ENCODE peak calls at places on chromosomes 5 and 9, in seven cellular contexts. One of them, this sample, is unnamed.
A peak's percentile ranks its signal among the peaks of the same experiment; 100 is the strongest.

GRCh38 chr9:96062854-96063253 is 187.4 kb downstream of the ERCC6L2 start:
- DNase-seq in GM06990: no peak
- DNase-seq in GM12865: no peak
- DNase-seq in esophagus squamous epithelium: no peak
- DNase-seq in A549: no peak
- DNase-seq in cardiac muscle cell: no peak
- DNase-seq in mammary epithelial cell: no peak
- DNase-seq in this sample: no peak

GRCh38 chr9:27394826-27395201 is 97.9 kb upstream of the EQTN start:
- DNase-seq in GM06990: no peak
- DNase-seq in GM12865: no peak
- DNase-seq in esophagus squamous epithelium: no peak
- DNase-seq in A549: no peak
- DNase-seq in cardiac muscle cell: no peak
- DNase-seq in mammary epithelial cell: peak; percentile 25
- DNase-seq in this sample: no peak

GRCh38 chr9:18759836-18760235 is 273.2 kb downstream of the SAXO1 start:
- DNase-seq in GM06990: no peak
- DNase-seq in GM12865: no peak
- DNase-seq in esophagus squamous epithelium: no peak
- DNase-seq in A549: no peak
- DNase-seq in cardiac muscle cell: no peak
- DNase-seq in mammary epithelial cell: no peak
- DNase-seq in this sample: no peak

GRCh38 chr9:137878146-137878941 is 762 bp downstream of the CACNA1B start:
- DNase-seq in GM06990: peak; percentile 36
- DNase-seq in GM12865: no peak
- DNase-seq in esophagus squamous epithelium: no peak
- DNase-seq in A549: no peak
- DNase-seq in cardiac muscle cell: peak; percentile 85
- DNase-seq in mammary epithelial cell: peak; percentile 14
- DNase-seq in this sample: peak; percentile 71

GRCh38 chr9:117720555-117720954 is 16.4 kb downstream of the TLR4 start:
- DNase-seq in GM06990: no peak
- DNase-seq in GM12865: no peak
- DNase-seq in esophagus squamous epithelium: no peak
- DNase-seq in A549: no peak
- DNase-seq in cardiac muscle cell: no peak
- DNase-seq in mammary epithelial cell: no peak
- DNase-seq in this sample: no peak

GRCh38 chr9:126452036-126452595 is 125.5 kb downstream of the MVB12B start:
- DNase-seq in GM06990: no peak
- DNase-seq in GM12865: no peak
- DNase-seq in esophagus squamous epithelium: no peak
- DNase-seq in A549: no peak
- DNase-seq in cardiac muscle cell: no peak
- DNase-seq in mammary epithelial cell: no peak
- DNase-seq in this sample: no peak

GRCh38 chr9:126667190-126668055 is 53.7 kb downstream of the LMX1B start:
- DNase-seq in GM06990: no peak
- DNase-seq in GM12865: no peak
- DNase-seq in esophagus squamous epithelium: no peak
- DNase-seq in A549: no peak
- DNase-seq in cardiac muscle cell: no peak
- DNase-seq in mammary epithelial cell: no peak
- DNase-seq in this sample: no peak

GRCh38 chr5:133341915-133342710 is 270.2 kb downstream of the FSTL4 start:
- DNase-seq in GM06990: no peak
- DNase-seq in GM12865: no peak
- DNase-seq in esophagus squamous epithelium: no peak
- DNase-seq in A549: no peak
- DNase-seq in cardiac muscle cell: no peak
- DNase-seq in mammary epithelial cell: no peak
- DNase-seq in this sample: no peak

GRCh38 chr9:92660266-92660665 is 9.7 kb downstream of the IPPK start:
- DNase-seq in GM06990: no peak
- DNase-seq in GM12865: no peak
- DNase-seq in esophagus squamous epithelium: no peak
- DNase-seq in A549: no peak
- DNase-seq in cardiac muscle cell: no peak
- DNase-seq in mammary epithelial cell: no peak
- DNase-seq in this sample: no peak

GRCh38 chr5:142970440-142970788 is 200.2 kb downstream of the ARHGAP26 start:
- DNase-seq in GM06990: no peak
- DNase-seq in GM12865: no peak
- DNase-seq in esophagus squamous epithelium: no peak
- DNase-seq in A549: no peak
- DNase-seq in cardiac muscle cell: no peak
- DNase-seq in mammary epithelial cell: no peak
- DNase-seq in this sample: no peak

GRCh38 chr5:133343196-133343595 is 269.1 kb downstream of the FSTL4 start:
- DNase-seq in GM06990: no peak
- DNase-seq in GM12865: no peak
- DNase-seq in esophagus squamous epithelium: no peak
- DNase-seq in A549: no peak
- DNase-seq in cardiac muscle cell: no peak
- DNase-seq in mammary epithelial cell: no peak
- DNase-seq in this sample: no peak

GRCh38 chr5:7348168-7348802 is 47.7 kb upstream of the ADCY2 start:
- DNase-seq in GM06990: no peak
- DNase-seq in GM12865: no peak
- DNase-seq in esophagus squamous epithelium: no peak
- DNase-seq in A549: no peak
- DNase-seq in cardiac muscle cell: peak; percentile 15
- DNase-seq in mammary epithelial cell: no peak
- DNase-seq in this sample: no peak

GRCh38 chr5:40521925-40522324 is 157.8 kb upstream of the PTGER4 start:
- DNase-seq in GM06990: no peak
- DNase-seq in GM12865: no peak
- DNase-seq in esophagus squamous epithelium: no peak
- DNase-seq in A549: no peak
- DNase-seq in cardiac muscle cell: no peak
- DNase-seq in mammary epithelial cell: peak; percentile 42
- DNase-seq in this sample: no peak

GRCh38 chr9:18905033-18905882 is 127.8 kb downstream of the SAXO1 start:
- DNase-seq in GM06990: no peak
- DNase-seq in GM12865: no peak
- DNase-seq in esophagus squamous epithelium: no peak
- DNase-seq in A549: no peak
- DNase-seq in cardiac muscle cell: no peak
- DNase-seq in mammary epithelial cell: no peak
- DNase-seq in this sample: no peak

GRCh38 chr5:132388244-132389050 is 18.9 kb downstream of the SLC22A5 start:
- DNase-seq in GM06990: no peak
- DNase-seq in GM12865: no peak
- DNase-seq in esophagus squamous epithelium: no peak
- DNase-seq in A549: no peak
- DNase-seq in cardiac muscle cell: no peak
- DNase-seq in mammary epithelial cell: no peak
- DNase-seq in this sample: no peak

GRCh38 chr5:78236046-78236445 is 58.5 kb downstream of the AP3B1 start:
- DNase-seq in GM06990: no peak
- DNase-seq in GM12865: no peak
- DNase-seq in esophagus squamous epithelium: no peak
- DNase-seq in A549: no peak
- DNase-seq in cardiac muscle cell: no peak
- DNase-seq in mammary epithelial cell: no peak
- DNase-seq in this sample: no peak

GRCh38 chr9:95645992-95646391 is 129.2 kb upstream of the PTCH1 start:
- DNase-seq in GM06990: no peak
- DNase-seq in GM12865: no peak
- DNase-seq in esophagus squamous epithelium: no peak
- DNase-seq in A549: no peak
- DNase-seq in cardiac muscle cell: no peak
- DNase-seq in mammary epithelial cell: no peak
- DNase-seq in this sample: no peak

GRCh38 chr9:110623462-110624025 is 44.0 kb upstream of the SVEP1 start:
- DNase-seq in GM06990: no peak
- DNase-seq in GM12865: peak; percentile 70
- DNase-seq in esophagus squamous epithelium: no peak
- DNase-seq in A549: peak; percentile 59
- DNase-seq in cardiac muscle cell: peak; percentile 73
- DNase-seq in mammary epithelial cell: peak; percentile 45
- DNase-seq in this sample: peak; percentile 27

GRCh38 chr5:66606713-66607112 is 10.5 kb downstream of the MAST4 start:
- DNase-seq in GM06990: no peak
- DNase-seq in GM12865: no peak
- DNase-seq in esophagus squamous epithelium: no peak
- DNase-seq in A549: no peak
- DNase-seq in cardiac muscle cell: no peak
- DNase-seq in mammary epithelial cell: no peak
- DNase-seq in this sample: no peak

GRCh38 chr5:122327110-122327509 is 15.1 kb downstream of the SNCAIP start:
- DNase-seq in GM06990: no peak
- DNase-seq in GM12865: no peak
- DNase-seq in esophagus squamous epithelium: no peak
- DNase-seq in A549: no peak
- DNase-seq in cardiac muscle cell: no peak
- DNase-seq in mammary epithelial cell: no peak
- DNase-seq in this sample: no peak

GRCh38 chr5:132419517-132420468 is 50.3 kb downstream of the SLC22A5 start:
- DNase-seq in GM06990: peak; percentile 81
- DNase-seq in GM12865: peak; percentile 87
- DNase-seq in esophagus squamous epithelium: no peak
- DNase-seq in A549: peak; percentile 84
- DNase-seq in cardiac muscle cell: peak; percentile 81
- DNase-seq in mammary epithelial cell: peak; percentile 48
- DNase-seq in this sample: peak; percentile 60

DNA sequence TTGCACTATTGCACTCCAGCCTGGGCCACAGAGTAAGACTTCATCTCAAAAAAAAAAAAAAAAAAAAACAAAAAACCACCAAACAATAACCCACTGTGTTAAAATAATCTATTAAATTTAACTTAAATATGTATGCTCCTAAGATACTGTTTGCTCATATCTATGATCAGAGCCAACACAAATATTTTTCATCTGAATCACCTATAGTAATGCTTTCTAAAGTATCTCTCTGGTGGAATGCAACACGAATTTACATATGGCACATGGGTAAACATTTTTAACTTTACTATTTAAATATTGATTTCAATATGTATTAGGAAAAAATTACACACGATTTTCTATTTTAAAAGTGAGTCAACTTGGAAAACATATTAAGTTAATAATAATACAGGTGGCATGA is 196.4 kb downstream of the RFX3 start:
- DNase-seq in GM06990: no peak
- DNase-seq in GM12865: no peak
- DNase-seq in esophagus squamous epithelium: no peak
- DNase-seq in A549: no peak
- DNase-seq in cardiac muscle cell: no peak
- DNase-seq in mammary epithelial cell: peak; percentile 14
- DNase-seq in this sample: no peak
- TF ChIP-seq CTCF in GM06990: no peak
- TF ChIP-seq CTCF in GM12865: no peak
- TF ChIP-seq CTCF in esophagus squamous epithelium: no peak
- TF ChIP-seq CTCF in A549: no peak
- TF ChIP-seq CTCF in cardiac muscle cell: no peak
- TF ChIP-seq CTCF in mammary epithelial cell: no peak
- TF ChIP-seq CTCF in this sample: no peak

GRCh38 chr5:129048509-129048908 is 46.0 kb upstream of the ISOC1 start:
- DNase-seq in GM06990: no peak
- DNase-seq in GM12865: no peak
- DNase-seq in esophagus squamous epithelium: no peak
- DNase-seq in A549: no peak
- DNase-seq in cardiac muscle cell: no peak
- DNase-seq in mammary epithelial cell: no peak
- DNase-seq in this sample: no peak

GRCh38 chr5:129051283-129051682 is 43.3 kb upstream of the ISOC1 start:
- DNase-seq in GM06990: no peak
- DNase-seq in GM12865: no peak
- DNase-seq in esophagus squamous epithelium: no peak
- DNase-seq in A549: peak; percentile 2
- DNase-seq in cardiac muscle cell: no peak
- DNase-seq in mammary epithelial cell: no peak
- DNase-seq in this sample: no peak

GRCh38 chr5:129057329-129057728 is 37.2 kb upstream of the ISOC1 start:
- DNase-seq in GM06990: no peak
- DNase-seq in GM12865: no peak
- DNase-seq in esophagus squamous epithelium: no peak
- DNase-seq in A549: no peak
- DNase-seq in cardiac muscle cell: no peak
- DNase-seq in mammary epithelial cell: no peak
- DNase-seq in this sample: no peak

GRCh38 chr5:129049116-129049515 is 45.4 kb upstream of the ISOC1 start:
- DNase-seq in GM06990: no peak
- DNase-seq in GM12865: no peak
- DNase-seq in esophagus squamous epithelium: no peak
- DNase-seq in A549: no peak
- DNase-seq in cardiac muscle cell: no peak
- DNase-seq in mammary epithelial cell: no peak
- DNase-seq in this sample: no peak

GRCh38 chr5:129053438-129053837 is 41.1 kb upstream of the ISOC1 start:
- DNase-seq in GM06990: no peak
- DNase-seq in GM12865: no peak
- DNase-seq in esophagus squamous epithelium: no peak
- DNase-seq in A549: no peak
- DNase-seq in cardiac muscle cell: no peak
- DNase-seq in mammary epithelial cell: no peak
- DNase-seq in this sample: no peak
- TF ChIP-seq CTCF in GM06990: no peak
- TF ChIP-seq CTCF in GM12865: no peak
- TF ChIP-seq CTCF in esophagus squamous epithelium: peak; percentile 26
- TF ChIP-seq CTCF in A549: no peak
- TF ChIP-seq CTCF in cardiac muscle cell: no peak
- TF ChIP-seq CTCF in mammary epithelial cell: no peak
- TF ChIP-seq CTCF in this sample: no peak

GRCh38 chr5:52915176-52915875 is 73.8 kb upstream of the ITGA2 start:
- DNase-seq in GM06990: peak; percentile 13
- DNase-seq in GM12865: peak; percentile 77
- DNase-seq in esophagus squamous epithelium: no peak
- DNase-seq in A549: peak; percentile 80
- DNase-seq in cardiac muscle cell: peak; percentile 63
- DNase-seq in mammary epithelial cell: peak; percentile 66
- DNase-seq in this sample: peak; percentile 60

GRCh38 chr5:52925001-52925400 is 64.2 kb upstream of the ITGA2 start:
- DNase-seq in GM06990: no peak
- DNase-seq in GM12865: no peak
- DNase-seq in esophagus squamous epithelium: no peak
- DNase-seq in A549: no peak
- DNase-seq in cardiac muscle cell: no peak
- DNase-seq in mammary epithelial cell: no peak
- DNase-seq in this sample: no peak

GRCh38 chr5:52924458-52924857 is 64.7 kb upstream of the ITGA2 start:
- DNase-seq in GM06990: no peak
- DNase-seq in GM12865: no peak
- DNase-seq in esophagus squamous epithelium: no peak
- DNase-seq in A549: no peak
- DNase-seq in cardiac muscle cell: no peak
- DNase-seq in mammary epithelial cell: no peak
- DNase-seq in this sample: no peak

GRCh38 chr5:52922384-52922783 is 66.8 kb upstream of the ITGA2 start:
- DNase-seq in GM06990: no peak
- DNase-seq in GM12865: no peak
- DNase-seq in esophagus squamous epithelium: no peak
- DNase-seq in A549: peak; percentile 57
- DNase-seq in cardiac muscle cell: no peak
- DNase-seq in mammary epithelial cell: peak; percentile 96
- DNase-seq in this sample: no peak

GRCh38 chr5:52920929-52921328 is 68.2 kb upstream of the ITGA2 start:
- DNase-seq in GM06990: no peak
- DNase-seq in GM12865: no peak
- DNase-seq in esophagus squamous epithelium: no peak
- DNase-seq in A549: no peak
- DNase-seq in cardiac muscle cell: no peak
- DNase-seq in mammary epithelial cell: no peak
- DNase-seq in this sample: no peak
- TF ChIP-seq CTCF in GM06990: no peak
- TF ChIP-seq CTCF in GM12865: no peak
- TF ChIP-seq CTCF in esophagus squamous epithelium: no peak
- TF ChIP-seq CTCF in A549: no peak
- TF ChIP-seq CTCF in cardiac muscle cell: peak; percentile 18
- TF ChIP-seq CTCF in mammary epithelial cell: no peak
- TF ChIP-seq CTCF in this sample: no peak

GRCh38 chr5:9570876-9571275 is 25.0 kb upstream of the SEMA5A start:
- DNase-seq in GM06990: no peak
- DNase-seq in GM12865: no peak
- DNase-seq in esophagus squamous epithelium: no peak
- DNase-seq in A549: no peak
- DNase-seq in cardiac muscle cell: no peak
- DNase-seq in mammary epithelial cell: no peak
- DNase-seq in this sample: no peak
- TF ChIP-seq CTCF in GM06990: no peak
- TF ChIP-seq CTCF in GM12865: no peak
- TF ChIP-seq CTCF in esophagus squamous epithelium: no peak
- TF ChIP-seq CTCF in A549: no peak
- TF ChIP-seq CTCF in cardiac muscle cell: no peak
- TF ChIP-seq CTCF in mammary epithelial cell: no peak
- TF ChIP-seq CTCF in this sample: no peak

This sample was measured in GM13977.